ENCODE peak calls at places on chromosomes 16 and 17, in four cellular contexts. H, L, G and U are unnamed samples. For H3K4me1, the result is how much of the 10 kb centered on the place peaks cover.

GRCh38 chr16:76081936-76082335 is 195.3 kb upstream of the CNTNAP4 start:
- DNase-seq in H (no peak), L (no peak), G (no peak), U (no peak)

GRCh38 chr16:53091508-53092211 is 36.9 kb downstream of the CHD9 start:
- DNase-seq in H (peak), L (no peak), G (no peak), U (peak)

GRCh38 chr16:79049040-79049439 is 551.5 kb downstream of the MAF start:
- DNase-seq in H (no peak), L (no peak), G (no peak), U (no peak)

GRCh38 chr17:28467456-28468025 is 5.9 kb upstream of the SLC13A2 start:
- DNase-seq in H (no peak), L (no peak), G (no peak), U (peak)

GRCh38 chr16:60905806-60906205 is 1130.4 kb downstream of the CDH8 start:
- DNase-seq in H (no peak), L (no peak), G (no peak), U (no peak)

GRCh38 chr17:76781056-76781982 is 43.4 kb downstream of the MFSD11 start:
- DNase-seq in H (no peak), L (no peak), G (no peak), U (no peak)

GRCh38 chr17:75983501-75984181 is 4.6 kb downstream of the TEN1 start:
- DNase-seq in H (no peak), L (peak), G (no peak), U (peak)

GRCh38 chr17:74212262-74212912 is 984 bp upstream of the TTYH2 start:
- DNase-seq in H (peak), L (no peak), G (peak), U (peak)

DNA sequence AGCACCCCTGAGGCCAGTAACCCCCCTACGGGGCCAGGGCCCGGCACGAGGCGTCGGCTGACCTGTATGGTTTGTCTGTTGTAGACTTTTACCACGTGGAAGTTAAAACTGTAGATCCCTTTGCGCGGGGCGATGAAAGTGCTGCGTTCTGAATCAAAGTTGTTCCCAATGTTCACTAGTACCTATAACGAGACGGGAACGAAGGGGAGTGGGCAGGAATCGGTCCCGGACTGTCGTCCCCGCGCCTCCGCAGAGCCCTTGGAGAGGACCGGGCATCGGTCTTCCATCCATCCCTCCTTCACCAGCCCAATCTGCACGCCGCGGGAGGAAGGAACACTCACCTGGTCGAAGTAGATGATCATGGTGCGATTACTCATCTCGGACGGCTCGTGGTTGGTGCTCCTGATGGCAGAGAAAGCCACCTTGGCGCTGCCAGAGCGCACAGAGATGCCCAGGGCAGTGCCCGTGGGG is 742 bp downstream of the CBLN1 start:
- DNase-seq in H (no peak), L (no peak), G (no peak), U (no peak)
- TF ChIP-seq EZH2 in H (no peak), L (no peak), G (no peak), U (no peak)

GRCh38 chr17:50950002-50950877 is 84.1 kb upstream of the TOB1 start:
- DNase-seq in H (peak), L (peak), G (peak), U (peak)

GRCh38 chr17:50948711-50949110 is 82.6 kb upstream of the TOB1 start:
- DNase-seq in H (no peak), L (no peak), G (no peak), U (no peak)

GRCh38 chr17:50947844-50948514 is 81.8 kb upstream of the TOB1 start:
- DNase-seq in H (no peak), L (peak), G (peak), U (no peak)

GRCh38 chr17:50946891-50947843 is 81.0 kb upstream of the TOB1 start:
- DNase-seq in H (no peak), L (no peak), G (no peak), U (no peak)

DNA sequence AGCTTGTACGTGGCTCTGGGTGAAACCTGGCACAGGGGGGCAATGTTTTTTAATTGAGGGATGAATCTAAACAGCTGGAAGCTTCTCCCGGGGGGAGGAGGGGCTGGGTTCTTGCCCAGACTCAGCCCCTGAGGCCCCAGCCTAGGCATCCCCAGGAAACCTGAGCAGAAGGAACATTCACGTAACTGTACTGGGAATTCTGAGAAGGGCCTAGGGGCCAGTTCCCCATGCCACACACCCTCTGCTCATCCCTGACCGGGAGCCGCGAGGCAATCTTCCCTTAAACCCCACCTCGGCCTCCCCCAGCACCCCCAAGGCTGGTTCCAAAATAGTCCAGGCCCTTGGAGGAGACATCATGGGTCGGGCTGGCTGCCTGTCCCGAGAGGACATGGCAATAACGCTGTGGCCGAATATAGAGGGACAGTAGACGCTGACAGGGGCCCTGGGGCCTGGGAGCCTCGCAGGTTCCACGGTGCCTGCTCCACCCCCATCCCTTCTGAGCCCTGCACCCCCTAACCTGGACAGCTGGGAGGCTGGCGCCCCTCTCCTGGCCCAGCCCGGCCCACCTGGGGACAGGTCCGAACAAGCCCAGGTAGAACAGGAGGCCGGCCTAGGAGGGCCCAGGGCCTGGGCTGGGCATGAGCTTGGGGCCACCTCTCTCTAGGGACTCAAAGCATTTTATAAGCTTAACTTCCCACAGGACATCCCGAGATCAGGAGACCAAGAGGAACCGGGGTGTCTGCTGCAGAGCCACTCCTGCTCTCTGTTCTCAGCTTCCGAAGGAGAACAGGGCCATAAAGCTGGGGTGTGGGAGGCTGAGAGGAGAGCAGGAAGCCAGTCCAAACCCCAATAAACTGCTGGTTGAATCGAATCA is 83.2 kb upstream of the TOB1 start:
- DNase-seq in H (peak), L (no peak), G (no peak), U (no peak)
- H3K4me1 ChIP-seq in H (under half), L (half or more), G (under half), U (under half)

DNA sequence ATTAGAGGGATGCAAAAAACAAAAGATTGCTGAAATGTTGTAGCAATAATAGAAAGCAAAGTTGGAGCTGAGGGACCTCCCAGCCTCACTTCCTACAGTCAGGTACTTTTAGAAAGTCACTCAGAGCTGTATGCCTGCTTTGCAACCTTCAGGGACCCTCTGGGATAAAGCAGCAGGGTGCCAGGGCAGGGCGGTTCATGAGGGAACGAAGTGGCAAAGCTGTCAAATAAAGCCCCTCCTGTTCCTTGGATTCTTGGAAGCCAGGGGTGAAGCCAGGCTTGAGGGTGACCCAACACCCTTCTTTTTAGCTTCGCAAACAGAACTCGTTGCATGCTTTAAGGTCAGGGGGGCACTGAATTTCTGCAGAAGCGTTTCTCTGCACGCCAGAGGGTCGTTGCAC is 767 bp downstream of the ATP2C2 start:
- DNase-seq in H (no peak), L (no peak), G (no peak), U (no peak)
- H3K4me3 ChIP-seq in H (no peak), L (peak), G (peak), U (no peak)

GRCh38 chr16:50743575-50744225 is 1.8 kb downstream of the CYLD start:
- DNase-seq in H (no peak), L (no peak), G (no peak), U (peak)
- TF ChIP-seq EZH2 in H (no peak), L (no peak), G (no peak), U (no peak)

DNA sequence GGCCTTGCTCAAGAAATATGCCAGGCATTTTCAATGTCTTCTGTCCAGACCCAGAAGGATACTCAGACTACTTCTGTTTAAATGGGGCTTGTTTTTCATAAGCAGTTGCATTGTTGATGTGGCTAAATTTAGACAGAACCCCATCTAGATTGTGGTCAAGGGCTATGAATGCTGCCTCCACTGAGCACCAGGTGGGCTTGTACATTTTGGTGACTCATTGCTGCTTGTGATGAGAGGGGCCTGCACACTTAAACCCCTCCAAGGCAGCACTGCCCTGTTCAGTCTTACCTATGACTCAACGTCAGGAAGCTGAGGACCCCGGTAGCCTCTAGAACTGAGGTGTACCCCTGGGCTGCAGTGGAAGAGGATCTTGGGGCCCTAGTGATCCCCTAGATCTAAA is 144.0 kb downstream of the PRKCA start:
- DNase-seq in H (no peak), L (no peak), G (no peak), U (no peak)
- H3K4me1 ChIP-seq in H (under half), L (under half), G (under half), U (under half)

DNA sequence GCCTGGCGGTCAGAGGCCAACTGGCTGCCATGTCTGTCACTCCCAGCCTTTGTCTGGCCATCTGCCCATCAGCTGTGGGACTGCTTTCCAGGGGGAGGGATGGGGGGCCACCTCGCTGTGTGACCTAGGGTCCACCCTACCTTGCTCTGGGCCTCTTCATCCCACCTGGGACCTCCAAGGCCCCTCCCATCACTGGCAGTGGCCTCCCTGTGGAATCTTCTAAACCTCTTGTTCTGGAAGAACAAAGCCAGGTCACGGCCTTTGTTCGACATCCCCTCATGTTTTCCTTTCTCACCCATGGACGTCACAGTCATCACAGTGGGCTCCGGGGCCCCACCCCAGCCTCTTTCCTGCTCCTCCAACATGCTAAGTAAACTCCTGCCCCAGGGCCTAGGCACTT is 24.0 kb downstream of the SPNS2 start:
- DNase-seq in H (no peak), L (no peak), G (no peak), U (no peak)
- H3K4me3 ChIP-seq in H (no peak), L (no peak), G (no peak), U (no peak)

GRCh38 chr17:39737761-39738567 is at the start of gene GRB7:
- DNase-seq in H (peak), L (peak), G (peak), U (no peak)
- TF ChIP-seq EZH2 in H (no peak), L (no peak), G (no peak), U (peak)

GRCh38 chr17:1967092-1967662 is 58.0 kb downstream of the RTN4RL1 start:
- DNase-seq in H (no peak), L (no peak), G (no peak), U (no peak)

GRCh38 chr17:1969712-1970111 is 55.4 kb downstream of the RTN4RL1 start:
- DNase-seq in H (no peak), L (no peak), G (no peak), U (no peak)

GRCh38 chr17:1972429-1973160 is 52.5 kb downstream of the RTN4RL1 start:
- DNase-seq in H (no peak), L (no peak), G (no peak), U (no peak)

GRCh38 chr17:1966274-1967086 is 58.7 kb downstream of the RTN4RL1 start:
- DNase-seq in H (no peak), L (no peak), G (peak), U (no peak)

DNA sequence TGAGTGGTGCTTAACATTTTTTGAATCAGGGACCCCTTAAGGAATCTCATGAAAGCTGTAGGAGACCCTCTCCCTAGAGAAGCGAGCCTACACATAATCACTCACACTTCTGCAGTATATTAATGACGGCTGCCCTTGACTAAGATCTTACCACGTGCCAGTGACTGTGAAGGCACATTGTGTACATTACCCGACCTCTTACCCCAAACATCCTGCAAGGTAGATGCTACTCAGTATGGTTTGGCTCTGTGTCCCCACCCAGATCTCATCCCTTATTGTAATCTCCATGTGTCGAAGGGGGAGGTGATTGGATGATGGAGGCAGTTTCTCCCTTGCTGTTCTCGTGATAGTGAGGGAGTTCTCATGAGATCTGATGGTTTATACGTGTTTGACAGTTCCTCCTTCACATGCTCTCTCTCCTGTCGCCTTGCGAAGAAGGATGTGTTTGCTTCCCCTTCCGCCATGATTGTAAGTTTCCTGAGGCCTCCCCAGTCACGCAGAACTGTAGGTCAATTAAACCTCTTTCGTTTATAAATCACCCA is 54.2 kb downstream of the RTN4RL1 start:
- DNase-seq in H (no peak), L (no peak), G (no peak), U (no peak)
- H3K4me1 ChIP-seq in H (under half), L (under half), G (under half), U (under half)

DNA sequence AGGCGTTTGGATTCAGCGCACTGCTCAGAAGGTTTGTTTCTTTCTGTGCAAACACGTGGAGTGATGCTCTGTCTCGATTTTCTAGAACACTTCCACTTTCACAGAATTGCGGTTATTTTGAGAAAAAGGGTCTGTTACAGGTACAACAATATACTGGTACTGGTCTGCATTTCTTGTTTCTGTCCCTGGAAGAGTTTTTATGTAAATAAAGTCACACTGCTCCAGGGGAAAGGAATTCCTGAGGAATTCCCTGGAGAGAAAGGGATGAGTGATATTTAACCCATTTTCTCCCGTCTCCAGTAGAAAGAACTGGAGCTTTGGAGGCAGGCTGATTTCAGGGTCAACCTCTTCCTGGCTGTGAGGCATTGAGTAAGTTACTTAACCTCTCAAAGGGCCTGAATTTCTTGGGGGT is 16.2 kb upstream of the RMI2 start:
- DNase-seq in H (no peak), L (no peak), G (peak), U (peak)
- H3K4me3 ChIP-seq in H (no peak), L (peak), G (peak), U (peak)

DNA sequence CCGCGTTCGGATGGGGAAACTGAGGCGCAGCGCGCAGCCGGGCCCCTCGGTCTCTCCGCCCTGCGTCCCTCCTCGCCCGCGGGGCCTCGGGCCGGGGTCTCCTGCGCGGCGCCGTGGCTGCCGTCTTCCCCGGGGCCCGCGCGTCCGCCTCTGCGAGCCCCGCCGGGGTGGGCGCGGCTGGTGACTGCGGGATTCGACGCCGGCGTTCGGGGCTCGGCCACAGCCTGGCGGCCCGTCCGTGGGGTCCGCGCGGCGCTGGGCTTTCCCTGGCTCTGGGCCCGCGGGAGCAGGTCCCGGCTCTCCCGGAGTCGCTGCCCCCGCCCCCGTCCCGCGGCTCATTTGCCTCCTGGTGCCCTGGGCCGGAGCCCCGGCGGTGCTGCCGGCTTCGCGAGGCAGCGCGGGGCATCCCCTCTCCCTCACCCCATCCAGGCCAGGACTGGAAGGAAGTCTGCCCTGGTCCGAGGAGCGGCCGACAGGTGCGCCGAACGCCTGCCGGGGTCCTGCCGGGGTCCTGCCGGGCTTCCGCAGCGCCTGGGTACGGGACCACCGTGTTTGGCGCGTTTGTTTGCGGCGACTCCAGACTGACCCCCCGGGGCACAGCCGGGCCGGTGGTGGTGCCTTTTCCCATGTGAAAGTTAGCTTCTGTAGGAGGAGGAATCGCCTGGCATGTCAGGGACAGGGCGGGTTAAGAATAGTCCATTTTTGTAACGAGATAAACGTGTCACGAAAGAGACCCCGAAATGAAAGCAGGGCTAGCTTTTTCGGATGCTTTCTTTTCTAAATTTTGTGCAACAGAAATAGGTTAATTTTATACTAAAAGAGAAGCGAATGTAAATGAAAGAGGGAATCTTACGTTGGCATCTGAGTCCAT is 671 bp downstream of the CHMP6 start:
- DNase-seq in H (peak), L (no peak), G (no peak), U (peak)
- TF ChIP-seq EZH2 in H (no peak), L (no peak), G (no peak), U (no peak)